ENCODE peak calls at places on chromosomes 3 and 15, in six cellular contexts. One of them, this sample, is unnamed.

GRCh38 chr15:36773698-36774097 is 194.3 kb downstream of the CDIN1 start:
- DNase-seq in A549: no peak
- DNase-seq in activated CD8-positive, alpha-beta T cell treated with anti-CD3 and anti-CD28 coated beads for 36 hours: no peak
- DNase-seq in right atrium auricular region: no peak
- DNase-seq in mucosa of descending colon: no peak
- DNase-seq in fibroblast of pulmonary artery: no peak
- DNase-seq in this sample: no peak

GRCh38 chr15:87722941-87723691 is 533.4 kb downstream of the NTRK3 start:
- DNase-seq in A549: no peak
- DNase-seq in activated CD8-positive, alpha-beta T cell treated with anti-CD3 and anti-CD28 coated beads for 36 hours: no peak
- DNase-seq in right atrium auricular region: no peak
- DNase-seq in mucosa of descending colon: no peak
- DNase-seq in fibroblast of pulmonary artery: no peak
- DNase-seq in this sample: no peak

GRCh38 chr15:39581501-39582285 is 814 bp downstream of the THBS1 start:
- DNase-seq in fibroblast of pulmonary artery: peak
- DNase-seq in mucosa of descending colon: peak
- DNase-seq in A549: peak
- DNase-seq in activated CD8-positive, alpha-beta T cell treated with anti-CD3 and anti-CD28 coated beads for 36 hours: peak
- DNase-seq in right atrium auricular region: no peak
- DNase-seq in this sample: peak

GRCh38 chr3:62093025-62093424 is 280.3 kb downstream of the FEZF2 start:
- DNase-seq in mucosa of descending colon: no peak
- DNase-seq in right atrium auricular region: no peak
- DNase-seq in A549: no peak
- DNase-seq in fibroblast of pulmonary artery: no peak
- DNase-seq in activated CD8-positive, alpha-beta T cell treated with anti-CD3 and anti-CD28 coated beads for 36 hours: no peak
- DNase-seq in this sample: no peak

GRCh38 chr15:51312132-51312531 is 26.3 kb downstream of the CYP19A1 start:
- DNase-seq in activated CD8-positive, alpha-beta T cell treated with anti-CD3 and anti-CD28 coated beads for 36 hours: no peak
- DNase-seq in fibroblast of pulmonary artery: peak
- DNase-seq in right atrium auricular region: no peak
- DNase-seq in mucosa of descending colon: no peak
- DNase-seq in A549: no peak
- DNase-seq in this sample: no peak

GRCh38 chr15:96428742-96429141 is 98.2 kb downstream of the NR2F2 start:
- DNase-seq in A549: no peak
- DNase-seq in mucosa of descending colon: no peak
- DNase-seq in right atrium auricular region: peak
- DNase-seq in fibroblast of pulmonary artery: peak
- DNase-seq in activated CD8-positive, alpha-beta T cell treated with anti-CD3 and anti-CD28 coated beads for 36 hours: no peak
- DNase-seq in this sample: no peak

GRCh38 chr3:124315215-124316033 is 323.5 kb upstream of the ROPN1 start:
- DNase-seq in mucosa of descending colon: no peak
- DNase-seq in activated CD8-positive, alpha-beta T cell treated with anti-CD3 and anti-CD28 coated beads for 36 hours: no peak
- DNase-seq in A549: peak
- DNase-seq in fibroblast of pulmonary artery: peak
- DNase-seq in right atrium auricular region: no peak
- DNase-seq in this sample: peak

GRCh38 chr15:41465822-41466421 is 27.8 kb upstream of the ITPKA start:
- DNase-seq in mucosa of descending colon: no peak
- DNase-seq in right atrium auricular region: no peak
- DNase-seq in fibroblast of pulmonary artery: peak
- DNase-seq in activated CD8-positive, alpha-beta T cell treated with anti-CD3 and anti-CD28 coated beads for 36 hours: peak
- DNase-seq in A549: peak
- DNase-seq in this sample: peak

GRCh38 chr3:174862101-174862500 is 3.0 kb downstream of the NAALADL2 start:
- DNase-seq in mucosa of descending colon: no peak
- DNase-seq in A549: peak
- DNase-seq in activated CD8-positive, alpha-beta T cell treated with anti-CD3 and anti-CD28 coated beads for 36 hours: no peak
- DNase-seq in fibroblast of pulmonary artery: no peak
- DNase-seq in right atrium auricular region: no peak
- DNase-seq in this sample: peak

GRCh38 chr15:28896944-28897343 is 11.2 kb downstream of the APBA2 start:
- DNase-seq in activated CD8-positive, alpha-beta T cell treated with anti-CD3 and anti-CD28 coated beads for 36 hours: no peak
- DNase-seq in fibroblast of pulmonary artery: peak
- DNase-seq in A549: no peak
- DNase-seq in mucosa of descending colon: no peak
- DNase-seq in right atrium auricular region: no peak
- DNase-seq in this sample: no peak

GRCh38 chr3:133522036-133522435 is 51.5 kb upstream of the CDV3 start:
- DNase-seq in mucosa of descending colon: no peak
- DNase-seq in activated CD8-positive, alpha-beta T cell treated with anti-CD3 and anti-CD28 coated beads for 36 hours: no peak
- DNase-seq in right atrium auricular region: no peak
- DNase-seq in A549: no peak
- DNase-seq in fibroblast of pulmonary artery: no peak
- DNase-seq in this sample: no peak

GRCh38 chr15:44319385-44319784 is 30.9 kb downstream of the GOLM2 start:
- DNase-seq in fibroblast of pulmonary artery: no peak
- DNase-seq in mucosa of descending colon: no peak
- DNase-seq in activated CD8-positive, alpha-beta T cell treated with anti-CD3 and anti-CD28 coated beads for 36 hours: peak
- DNase-seq in A549: no peak
- DNase-seq in right atrium auricular region: no peak
- DNase-seq in this sample: no peak

GRCh38 chr3:5251196-5251583 is 63.7 kb downstream of the EDEM1 start:
- DNase-seq in fibroblast of pulmonary artery: no peak
- DNase-seq in mucosa of descending colon: no peak
- DNase-seq in right atrium auricular region: no peak
- DNase-seq in activated CD8-positive, alpha-beta T cell treated with anti-CD3 and anti-CD28 coated beads for 36 hours: no peak
- DNase-seq in A549: no peak
- DNase-seq in this sample: no peak

GRCh38 chr3:194245474-194245873 is 105.7 kb downstream of the CPN2 start:
- DNase-seq in A549: no peak
- DNase-seq in fibroblast of pulmonary artery: no peak
- DNase-seq in activated CD8-positive, alpha-beta T cell treated with anti-CD3 and anti-CD28 coated beads for 36 hours: no peak
- DNase-seq in mucosa of descending colon: no peak
- DNase-seq in right atrium auricular region: no peak
- DNase-seq in this sample: no peak

GRCh38 chr3:194244167-194244566 is 107.0 kb downstream of the CPN2 start:
- DNase-seq in A549: no peak
- DNase-seq in mucosa of descending colon: no peak
- DNase-seq in right atrium auricular region: peak
- DNase-seq in fibroblast of pulmonary artery: no peak
- DNase-seq in activated CD8-positive, alpha-beta T cell treated with anti-CD3 and anti-CD28 coated beads for 36 hours: no peak
- DNase-seq in this sample: no peak

GRCh38 chr3:194246709-194247349 is 104.3 kb downstream of the CPN2 start:
- DNase-seq in mucosa of descending colon: no peak
- DNase-seq in fibroblast of pulmonary artery: no peak
- DNase-seq in activated CD8-positive, alpha-beta T cell treated with anti-CD3 and anti-CD28 coated beads for 36 hours: no peak
- DNase-seq in right atrium auricular region: no peak
- DNase-seq in A549: no peak
- DNase-seq in this sample: no peak

GRCh38 chr3:194247350-194247740 is 103.8 kb downstream of the CPN2 start:
- DNase-seq in activated CD8-positive, alpha-beta T cell treated with anti-CD3 and anti-CD28 coated beads for 36 hours: no peak
- DNase-seq in fibroblast of pulmonary artery: no peak
- DNase-seq in mucosa of descending colon: no peak
- DNase-seq in A549: no peak
- DNase-seq in right atrium auricular region: no peak
- DNase-seq in this sample: no peak

GRCh38 chr3:194245975-194246561 is 105.1 kb downstream of the CPN2 start:
- DNase-seq in A549: no peak
- DNase-seq in fibroblast of pulmonary artery: peak
- DNase-seq in mucosa of descending colon: no peak
- DNase-seq in right atrium auricular region: peak
- DNase-seq in activated CD8-positive, alpha-beta T cell treated with anti-CD3 and anti-CD28 coated beads for 36 hours: no peak
- DNase-seq in this sample: no peak
- TF ChIP-seq CTCF in A549: no peak
- TF ChIP-seq CTCF in fibroblast of pulmonary artery: no peak
- TF ChIP-seq CTCF in mucosa of descending colon: no peak
- TF ChIP-seq CTCF in right atrium auricular region: no peak
- TF ChIP-seq CTCF in activated CD8-positive, alpha-beta T cell treated with anti-CD3 and anti-CD28 coated beads for 36 hours: no peak
- TF ChIP-seq CTCF in this sample: no peak

DNA sequence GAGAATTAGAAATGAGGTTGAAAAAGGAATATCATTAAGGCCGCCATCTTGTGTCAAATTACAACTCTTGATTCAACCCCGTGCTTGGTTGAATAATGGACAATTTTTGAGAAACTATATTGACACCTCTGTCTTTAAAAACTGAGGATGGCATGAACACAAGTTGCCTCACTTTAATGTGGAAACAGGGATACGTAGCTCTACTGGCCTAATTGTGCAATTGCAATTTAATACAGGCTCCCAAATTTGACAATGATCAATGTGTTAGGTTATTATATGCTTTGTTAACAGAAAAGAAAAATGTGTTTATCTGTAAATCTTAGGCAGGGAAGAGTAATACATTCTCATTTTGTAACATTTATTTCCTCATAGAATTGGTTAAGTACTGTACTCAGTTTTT is 77.1 kb upstream of the MCTP2 start:
- DNase-seq in mucosa of descending colon: no peak
- DNase-seq in fibroblast of pulmonary artery: no peak
- DNase-seq in activated CD8-positive, alpha-beta T cell treated with anti-CD3 and anti-CD28 coated beads for 36 hours: no peak
- DNase-seq in A549: no peak
- DNase-seq in right atrium auricular region: no peak
- DNase-seq in this sample: no peak
- TF ChIP-seq CTCF in mucosa of descending colon: no peak
- TF ChIP-seq CTCF in fibroblast of pulmonary artery: no peak
- TF ChIP-seq CTCF in activated CD8-positive, alpha-beta T cell treated with anti-CD3 and anti-CD28 coated beads for 36 hours: no peak
- TF ChIP-seq CTCF in A549: no peak
- TF ChIP-seq CTCF in right atrium auricular region: no peak
- TF ChIP-seq CTCF in this sample: no peak

DNA sequence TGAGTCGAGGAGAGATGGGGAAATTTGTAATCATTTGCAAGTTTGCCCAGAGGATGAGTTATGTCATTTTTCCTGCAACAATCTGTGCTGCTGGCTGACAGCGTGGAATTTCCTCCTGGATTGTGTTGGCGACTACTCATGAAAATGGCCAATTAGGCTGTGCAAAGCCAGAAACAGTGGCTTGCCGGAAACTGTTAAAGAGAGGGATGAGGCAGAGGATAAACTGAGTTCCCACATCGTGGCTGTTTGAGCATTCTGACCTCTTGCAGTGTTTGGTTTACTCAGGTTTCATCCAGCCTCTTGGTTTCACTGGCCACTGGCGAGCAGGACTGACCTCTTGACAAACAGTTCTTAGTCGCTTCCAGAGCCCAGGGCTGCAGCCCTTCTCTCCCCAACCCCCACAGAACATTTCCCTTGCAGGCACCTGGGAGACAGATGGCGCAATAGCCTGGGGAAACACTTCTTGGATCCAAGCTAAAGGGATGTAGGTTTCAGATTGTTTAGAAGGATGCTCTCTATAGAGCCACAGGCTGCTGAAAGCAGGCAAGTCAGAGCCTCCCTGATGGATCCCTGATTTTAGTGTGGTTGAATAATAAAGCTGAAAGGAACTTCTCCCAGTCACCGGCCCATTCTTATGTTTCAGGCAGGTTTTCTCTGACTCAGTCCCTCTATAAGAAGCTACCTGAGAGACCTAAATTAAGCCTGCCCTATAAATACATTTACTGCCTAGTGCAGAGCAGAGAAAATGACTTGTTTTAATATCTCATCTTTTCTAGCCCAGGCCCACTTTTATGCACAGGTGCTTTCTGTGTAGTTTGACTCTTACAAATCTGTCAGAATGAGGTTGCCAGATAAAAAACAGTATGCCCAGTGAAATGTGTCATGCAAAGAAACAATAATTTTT is 92.8 kb upstream of the UBE2E1 start:
- DNase-seq in activated CD8-positive, alpha-beta T cell treated with anti-CD3 and anti-CD28 coated beads for 36 hours: no peak
- DNase-seq in mucosa of descending colon: no peak
- DNase-seq in A549: no peak
- DNase-seq in right atrium auricular region: peak
- DNase-seq in fibroblast of pulmonary artery: peak
- DNase-seq in this sample: peak
- TF ChIP-seq CTCF in activated CD8-positive, alpha-beta T cell treated with anti-CD3 and anti-CD28 coated beads for 36 hours: no peak
- TF ChIP-seq CTCF in mucosa of descending colon: no peak
- TF ChIP-seq CTCF in A549: no peak
- TF ChIP-seq CTCF in right atrium auricular region: peak
- TF ChIP-seq CTCF in fibroblast of pulmonary artery: peak
- TF ChIP-seq CTCF in this sample: no peak

DNA sequence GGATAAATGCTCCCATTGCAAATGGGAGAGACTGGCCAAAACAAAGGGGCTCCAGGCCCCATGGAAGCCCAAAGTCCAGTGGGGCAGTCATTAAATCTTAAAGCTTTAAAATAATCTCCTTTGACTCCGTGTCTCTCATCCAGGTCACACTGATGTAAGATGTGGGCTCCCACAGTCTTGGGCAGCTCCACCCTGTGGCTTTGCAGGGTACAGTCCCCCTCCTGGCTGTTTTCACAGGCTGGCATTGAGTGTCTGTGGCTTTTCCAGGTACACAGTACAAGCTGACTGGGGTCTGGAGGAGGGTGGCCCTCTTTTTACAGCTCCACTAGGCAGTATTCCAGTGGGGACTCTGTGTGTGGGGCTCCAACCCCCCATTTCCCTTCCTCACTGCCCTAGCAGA is 45.9 kb downstream of the NIPA2 start:
- DNase-seq in A549: no peak
- DNase-seq in mucosa of descending colon: no peak
- DNase-seq in fibroblast of pulmonary artery: no peak
- DNase-seq in activated CD8-positive, alpha-beta T cell treated with anti-CD3 and anti-CD28 coated beads for 36 hours: peak
- DNase-seq in right atrium auricular region: no peak
- DNase-seq in this sample: no peak
- TF ChIP-seq CTCF in A549: no peak
- TF ChIP-seq CTCF in mucosa of descending colon: no peak
- TF ChIP-seq CTCF in fibroblast of pulmonary artery: peak
- TF ChIP-seq CTCF in activated CD8-positive, alpha-beta T cell treated with anti-CD3 and anti-CD28 coated beads for 36 hours: peak
- TF ChIP-seq CTCF in right atrium auricular region: no peak
- TF ChIP-seq CTCF in this sample: no peak

DNA sequence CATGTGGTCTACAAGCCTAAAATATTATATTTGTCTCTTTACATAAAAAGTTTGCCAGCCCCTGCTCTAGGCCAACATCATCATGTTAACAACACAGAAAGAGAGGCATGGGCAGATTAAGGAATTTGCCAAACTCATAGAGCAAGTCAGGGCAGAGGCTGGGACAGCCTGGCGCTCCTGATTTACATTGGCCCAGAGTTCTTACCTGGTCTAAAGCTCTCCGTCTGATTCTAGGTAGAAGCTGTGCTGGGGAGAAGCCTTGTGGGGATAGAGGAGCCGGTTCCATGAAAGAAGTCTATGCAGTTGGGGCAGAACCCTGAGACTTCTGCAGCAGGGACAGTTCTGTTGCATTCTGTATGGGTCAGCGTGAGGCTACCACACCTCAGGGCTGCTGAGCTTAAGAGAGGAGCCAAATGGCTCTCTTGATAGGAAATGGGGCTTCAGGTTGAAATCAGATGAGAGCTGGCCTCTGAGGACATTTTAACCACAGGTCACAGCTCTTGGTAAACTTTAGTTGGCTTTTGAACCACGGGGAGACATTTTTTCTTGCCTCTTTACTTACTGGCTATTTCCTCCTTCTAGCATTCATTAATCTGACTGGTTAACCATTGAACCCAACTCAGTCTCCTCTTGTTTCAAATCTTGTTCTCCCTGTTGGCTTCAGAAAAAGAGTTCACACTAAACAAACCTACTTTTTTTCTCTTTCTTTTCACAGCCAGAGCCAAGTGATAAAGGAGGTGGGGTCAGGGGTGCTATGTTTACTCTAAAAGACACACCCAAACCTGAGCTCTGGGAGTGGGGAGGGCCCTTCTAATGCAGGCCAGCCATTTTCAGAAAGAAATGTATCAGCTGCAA is 250.7 kb downstream of the OPA1 start:
- DNase-seq in fibroblast of pulmonary artery: no peak
- DNase-seq in mucosa of descending colon: no peak
- DNase-seq in right atrium auricular region: peak
- DNase-seq in A549: no peak
- DNase-seq in activated CD8-positive, alpha-beta T cell treated with anti-CD3 and anti-CD28 coated beads for 36 hours: no peak
- DNase-seq in this sample: peak
- TF ChIP-seq CTCF in fibroblast of pulmonary artery: no peak
- TF ChIP-seq CTCF in mucosa of descending colon: no peak
- TF ChIP-seq CTCF in right atrium auricular region: no peak
- TF ChIP-seq CTCF in A549: no peak
- TF ChIP-seq CTCF in activated CD8-positive, alpha-beta T cell treated with anti-CD3 and anti-CD28 coated beads for 36 hours: no peak
- TF ChIP-seq CTCF in this sample: no peak

This sample was measured in Calu3.